ENCODE peak calls at places on chromosomes 11 and 22, in four cellular contexts. One of them, this sample, is unnamed.

GRCh38 chr11:17528181-17528691 is 16.0 kb downstream of the USH1C start:
- DNase-seq in breast epithelium: no peak
- DNase-seq in left lung: peak; percentile 75
- DNase-seq in neural progenitor cell: peak; percentile 83
- DNase-seq in this sample: peak; percentile 95

GRCh38 chr22:43811777-43812148 is 342 bp downstream of the EFCAB6 start:
- DNase-seq in breast epithelium: no peak
- DNase-seq in left lung: no peak
- DNase-seq in neural progenitor cell: no peak
- DNase-seq in this sample: no peak

GRCh38 chr11:60209977-60210376 is 27.1 kb upstream of the MS4A6A start:
- DNase-seq in breast epithelium: no peak
- DNase-seq in left lung: no peak
- DNase-seq in neural progenitor cell: no peak
- DNase-seq in this sample: no peak

GRCh38 chr11:45449036-45449601 is 163.0 kb upstream of the SYT13 start:
- DNase-seq in breast epithelium: no peak
- DNase-seq in left lung: no peak
- DNase-seq in neural progenitor cell: no peak
- DNase-seq in this sample: no peak

GRCh38 chr11:60485987-60486386 is 6.6 kb upstream of the MS4A12 start:
- DNase-seq in breast epithelium: no peak
- DNase-seq in left lung: no peak
- DNase-seq in neural progenitor cell: peak; percentile 70
- DNase-seq in this sample: peak; percentile 79

GRCh38 chr11:23727821-23728220 is 769.0 kb upstream of the LUZP2 start:
- DNase-seq in breast epithelium: no peak
- DNase-seq in left lung: no peak
- DNase-seq in neural progenitor cell: no peak
- DNase-seq in this sample: peak; percentile 15

GRCh38 chr22:21052715-21053459 is 7.1 kb downstream of the LRRC74B start:
- DNase-seq in breast epithelium: no peak
- DNase-seq in left lung: no peak
- DNase-seq in neural progenitor cell: no peak
- DNase-seq in this sample: no peak

GRCh38 chr22:32826537-32826936 is 25.0 kb downstream of the TIMP3 start:
- DNase-seq in breast epithelium: no peak
- DNase-seq in left lung: no peak
- DNase-seq in neural progenitor cell: peak; percentile 13
- DNase-seq in this sample: no peak

GRCh38 chr11:115497303-115497702 is 6.9 kb downstream of the CADM1 start:
- DNase-seq in breast epithelium: no peak
- DNase-seq in left lung: no peak
- DNase-seq in neural progenitor cell: no peak
- DNase-seq in this sample: no peak

GRCh38 chr22:23801886-23802377 is 15.2 kb downstream of the SMARCB1 start:
- DNase-seq in breast epithelium: no peak
- DNase-seq in left lung: no peak
- DNase-seq in neural progenitor cell: no peak
- DNase-seq in this sample: peak; percentile 14

GRCh38 chr11:35553831-35554230 is 28.4 kb upstream of the PAMR1 start:
- DNase-seq in breast epithelium: no peak
- DNase-seq in left lung: no peak
- DNase-seq in neural progenitor cell: no peak
- DNase-seq in this sample: no peak

GRCh38 chr22:37419916-37420655 is 7.2 kb downstream of the ELFN2 start:
- DNase-seq in breast epithelium: no peak
- DNase-seq in left lung: peak; percentile 55
- DNase-seq in neural progenitor cell: peak; percentile 74
- DNase-seq in this sample: peak; percentile 93

GRCh38 chr22:37020192-37020479 is 594 bp downstream of the MPST start:
- DNase-seq in breast epithelium: no peak
- DNase-seq in left lung: no peak
- DNase-seq in neural progenitor cell: no peak
- DNase-seq in this sample: no peak

GRCh38 chr11:134579709-134580634 is 167.9 kb upstream of the B3GAT1 start:
- DNase-seq in breast epithelium: no peak
- DNase-seq in left lung: no peak
- DNase-seq in neural progenitor cell: no peak
- DNase-seq in this sample: peak; percentile 52

GRCh38 chr22:50178471-50178864 is 7.2 kb upstream of the TRABD start:
- DNase-seq in breast epithelium: no peak
- DNase-seq in left lung: no peak
- DNase-seq in neural progenitor cell: no peak
- DNase-seq in this sample: no peak

GRCh38 chr11:95299078-95299611 is 68.1 kb upstream of the SESN3 start:
- DNase-seq in breast epithelium: no peak
- DNase-seq in left lung: no peak
- DNase-seq in neural progenitor cell: no peak
- DNase-seq in this sample: no peak

GRCh38 chr22:44173154-44173553 is 7.6 kb upstream of the PARVG start:
- DNase-seq in breast epithelium: no peak
- DNase-seq in left lung: no peak
- DNase-seq in neural progenitor cell: no peak
- DNase-seq in this sample: no peak

GRCh38 chr11:112304914-112305313 is 44.3 kb upstream of the PLET1 start:
- DNase-seq in breast epithelium: no peak
- DNase-seq in left lung: no peak
- DNase-seq in neural progenitor cell: no peak
- DNase-seq in this sample: no peak

GRCh38 chr22:31451709-31452571 is 37.7 kb downstream of the EIF4ENIF1 start:
- DNase-seq in breast epithelium: no peak
- DNase-seq in left lung: no peak
- DNase-seq in neural progenitor cell: peak; percentile 51
- DNase-seq in this sample: peak; percentile 59

GRCh38 chr11:92828576-92828975 is 140.9 kb upstream of the MTNR1B start:
- DNase-seq in breast epithelium: no peak
- DNase-seq in left lung: no peak
- DNase-seq in neural progenitor cell: peak; percentile 76
- DNase-seq in this sample: no peak

GRCh38 chr11:118618115-118618990 is 10.9 kb downstream of the PHLDB1 start:
- DNase-seq in breast epithelium: peak; percentile 96
- DNase-seq in left lung: peak; percentile 61
- DNase-seq in neural progenitor cell: peak; percentile 14
- DNase-seq in this sample: no peak

GRCh38 chr22:44664149-44664548 is 37.9 kb upstream of the PRR5 start:
- DNase-seq in breast epithelium: peak; percentile 49
- DNase-seq in left lung: peak; percentile 84
- DNase-seq in neural progenitor cell: no peak
- DNase-seq in this sample: no peak

GRCh38 chr11:27317751-27318150 is 45.3 kb downstream of the CCDC34 start:
- DNase-seq in breast epithelium: no peak
- DNase-seq in left lung: no peak
- DNase-seq in neural progenitor cell: no peak
- DNase-seq in this sample: peak; percentile 30

GRCh38 chr22:24155597-24156145 is 25.6 kb upstream of the SUSD2 start:
- DNase-seq in breast epithelium: peak; percentile 43
- DNase-seq in left lung: peak; percentile 94
- DNase-seq in neural progenitor cell: peak; percentile 80
- DNase-seq in this sample: peak; percentile 91

DNA sequence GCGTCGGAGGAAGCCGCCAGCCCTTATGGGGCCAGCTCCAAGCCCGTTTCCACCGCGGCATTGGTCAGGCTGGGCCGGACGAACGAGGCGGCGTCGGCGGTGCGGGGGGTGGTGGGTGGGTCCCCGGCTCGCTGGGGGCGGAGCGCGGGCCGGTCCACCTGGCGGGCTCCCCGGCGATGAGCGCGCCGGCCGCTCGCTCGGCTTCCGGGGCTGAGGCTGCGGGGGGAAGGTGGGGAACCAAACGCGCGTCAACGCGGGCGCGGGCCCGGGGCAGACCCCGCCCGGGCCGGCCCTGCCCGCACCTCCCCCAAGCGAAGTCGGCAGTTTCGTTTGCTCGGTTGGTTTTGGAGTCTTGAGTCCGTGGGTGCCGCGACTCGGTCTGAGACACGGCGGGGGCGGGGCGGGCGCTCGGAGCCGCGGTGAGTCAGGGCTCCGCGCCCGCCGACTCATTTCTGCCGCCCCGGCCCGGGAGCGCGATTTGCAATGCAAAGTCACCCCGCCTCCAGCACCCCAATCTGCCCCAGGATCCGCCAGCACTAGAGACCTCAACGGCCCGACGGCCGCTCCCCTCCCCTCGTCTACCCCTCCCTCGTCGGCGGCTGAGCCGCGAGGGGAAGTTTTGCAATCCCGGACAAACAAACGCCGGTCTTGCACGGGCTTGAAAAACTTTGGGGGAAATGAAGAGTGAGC is 1.3 kb downstream of the ASCL2 start:
- DNase-seq in breast epithelium: peak; percentile 43
- DNase-seq in left lung: peak; percentile 93
- DNase-seq in neural progenitor cell: peak; percentile 73
- DNase-seq in this sample: peak; percentile 94
- H3K27me3 ChIP-seq in breast epithelium: peaks cover 12% of the 10 kb centered on the region
- H3K27me3 ChIP-seq in left lung: peaks cover 48% of the 10 kb centered on the region
- H3K27me3 ChIP-seq in neural progenitor cell: peaks cover 97% of the 10 kb centered on the region
- H3K27me3 ChIP-seq in this sample: peaks cover 62% of the 10 kb centered on the region

DNA sequence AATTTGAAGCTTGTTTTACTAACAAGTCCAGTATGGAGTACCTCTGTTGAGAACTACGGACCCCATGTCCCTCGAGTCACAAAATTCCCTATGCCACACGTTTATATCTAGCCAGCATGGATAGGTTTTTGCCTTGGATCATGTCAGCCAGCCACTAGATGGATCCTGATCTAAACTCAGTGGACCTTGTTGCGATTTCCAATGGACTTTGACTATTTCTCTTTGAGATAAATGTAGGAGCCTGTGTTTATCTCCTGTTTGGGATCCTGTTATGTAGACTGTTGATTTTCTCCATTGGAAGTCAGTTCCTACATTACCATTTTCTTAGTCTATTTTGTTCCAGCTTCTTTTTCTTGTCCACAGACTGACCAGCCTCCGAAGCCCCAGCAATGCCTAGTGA is 127.1 kb upstream of the BMAL1 start:
- DNase-seq in breast epithelium: no peak
- DNase-seq in left lung: no peak
- DNase-seq in neural progenitor cell: no peak
- DNase-seq in this sample: no peak
- H3K4me3 ChIP-seq in breast epithelium: no peak overlapping the region
- H3K4me3 ChIP-seq in left lung: no peak overlapping the region
- H3K4me3 ChIP-seq in neural progenitor cell: no peak overlapping the region
- H3K4me3 ChIP-seq in this sample: no peak overlapping the region

DNA sequence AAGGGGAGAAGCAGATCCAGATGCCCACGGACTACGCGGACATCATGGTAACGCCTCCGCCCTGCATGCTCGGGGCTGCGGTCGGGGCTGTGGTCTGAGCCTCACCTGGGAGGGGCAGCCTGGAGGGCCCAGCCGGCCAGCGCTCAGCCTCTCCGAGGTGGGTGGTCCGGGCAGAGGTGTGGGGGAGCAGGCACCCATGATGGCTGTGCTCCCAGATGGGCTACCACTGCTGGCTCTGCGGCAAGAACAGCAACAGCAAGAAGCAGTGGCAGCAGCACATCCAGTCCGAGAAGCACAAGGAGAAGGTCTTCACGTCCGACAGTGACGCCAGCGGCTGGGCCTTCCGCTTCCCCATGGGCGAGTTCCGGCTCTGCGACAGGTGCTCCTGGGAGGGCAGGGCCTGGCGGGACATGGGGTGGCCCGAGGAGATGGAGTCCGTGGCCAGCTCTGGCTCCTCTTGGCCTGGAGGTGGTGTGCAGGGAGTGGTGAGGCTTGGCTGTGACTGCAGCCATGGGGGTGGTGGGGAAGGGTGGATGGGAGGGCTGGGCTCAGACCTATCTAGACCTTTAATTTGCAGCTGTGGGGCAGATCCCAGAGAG is 25.2 kb upstream of the TEF start:
- DNase-seq in breast epithelium: no peak
- DNase-seq in left lung: peak; percentile 75
- DNase-seq in neural progenitor cell: no peak
- DNase-seq in this sample: no peak
- H3K36me3 ChIP-seq in breast epithelium: peaks cover 15% of the 10 kb centered on the region
- H3K36me3 ChIP-seq in left lung: no peaks in the 10 kb centered on the region
- H3K36me3 ChIP-seq in neural progenitor cell: no peaks in the 10 kb centered on the region
- H3K36me3 ChIP-seq in this sample: peaks cover 20% of the 10 kb centered on the region

DNA sequence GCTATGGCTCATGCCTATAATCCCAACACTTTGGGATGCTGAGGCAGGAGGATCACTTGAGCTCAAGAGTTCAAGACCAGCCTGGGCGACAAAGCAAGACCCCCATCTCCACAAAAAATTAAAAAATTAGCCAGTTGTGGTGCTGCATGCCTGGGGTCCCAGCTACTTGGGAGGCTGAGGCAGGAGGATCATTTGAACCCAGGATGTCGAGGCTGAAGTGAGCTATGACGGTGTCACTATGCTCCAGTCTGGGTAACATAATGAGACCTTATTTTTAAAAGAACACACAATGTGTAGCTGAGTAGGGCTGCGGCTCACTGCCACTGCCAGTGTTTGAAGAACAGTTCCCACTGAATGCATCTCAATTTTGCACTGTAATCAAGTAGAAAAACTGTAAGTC is 7.1 kb upstream of the VPREB1 start:
- DNase-seq in breast epithelium: no peak
- DNase-seq in left lung: no peak
- DNase-seq in neural progenitor cell: no peak
- DNase-seq in this sample: no peak
- H3K27me3 ChIP-seq in breast epithelium: peaks cover 5% of the 10 kb centered on the region
- H3K27me3 ChIP-seq in left lung: peaks cover 18% of the 10 kb centered on the region
- H3K27me3 ChIP-seq in neural progenitor cell: peaks cover 100% of the 10 kb centered on the region
- H3K27me3 ChIP-seq in this sample: peaks cover 93% of the 10 kb centered on the region

GRCh38 chr11:12901272-12901671 is 107.8 kb upstream of the RASSF10 start:
- DNase-seq in breast epithelium: no peak
- DNase-seq in left lung: no peak
- DNase-seq in neural progenitor cell: no peak
- DNase-seq in this sample: no peak

GRCh38 chr11:12893787-12894672 is 115.1 kb upstream of the RASSF10 start:
- DNase-seq in breast epithelium: peak; percentile 55
- DNase-seq in left lung: no peak
- DNase-seq in neural progenitor cell: peak; percentile 73
- DNase-seq in this sample: peak; percentile 82

GRCh38 chr11:12900496-12900895 is 108.6 kb upstream of the RASSF10 start:
- DNase-seq in breast epithelium: no peak
- DNase-seq in left lung: no peak
- DNase-seq in neural progenitor cell: no peak
- DNase-seq in this sample: no peak

GRCh38 chr11:12897390-12897789 is 111.7 kb upstream of the RASSF10 start:
- DNase-seq in breast epithelium: peak; percentile 48
- DNase-seq in left lung: no peak
- DNase-seq in neural progenitor cell: no peak
- DNase-seq in this sample: no peak

GRCh38 chr11:12897867-12898266 is 111.2 kb upstream of the RASSF10 start:
- DNase-seq in breast epithelium: no peak
- DNase-seq in left lung: no peak
- DNase-seq in neural progenitor cell: no peak
- DNase-seq in this sample: no peak
- H3K4me3 ChIP-seq in breast epithelium: no peak overlapping the region
- H3K4me3 ChIP-seq in left lung: no peak overlapping the region
- H3K4me3 ChIP-seq in neural progenitor cell: no peak overlapping the region
- H3K4me3 ChIP-seq in this sample: no peak overlapping the region